ENCODE peak calls at places on chromosomes 1 and 21, in four cellular contexts. One of them, this sample, is unnamed.

GRCh38 chr1:92921031-92922023 is 39.9 kb downstream of the DIPK1A start:
- DNase-seq in DMS153: no peak
- DNase-seq in GM06990: no peak
- DNase-seq in heart left ventricle: no peak
- DNase-seq in this sample: no peak

GRCh38 chr1:25246600-25247023 is 642 bp downstream of the RSRP1 start:
- DNase-seq in GM06990: no peak
- DNase-seq in heart left ventricle: no peak
- DNase-seq in DMS153: no peak
- DNase-seq in this sample: peak

GRCh38 chr1:233114860-233115259 is 164.4 kb downstream of the NTPCR start:
- DNase-seq in GM06990: no peak
- DNase-seq in heart left ventricle: no peak
- DNase-seq in DMS153: no peak
- DNase-seq in this sample: no peak

GRCh38 chr1:246156847-246157246 is 350.2 kb downstream of the SMYD3 start:
- DNase-seq in GM06990: no peak
- DNase-seq in heart left ventricle: no peak
- DNase-seq in DMS153: no peak
- DNase-seq in this sample: no peak

GRCh38 chr1:41751804-41752513 is 166.8 kb downstream of the HIVEP3 start:
- DNase-seq in heart left ventricle: no peak
- DNase-seq in DMS153: no peak
- DNase-seq in GM06990: peak
- DNase-seq in this sample: peak

GRCh38 chr21:36788116-36788515 is 89.2 kb downstream of the SIM2 start:
- DNase-seq in DMS153: no peak
- DNase-seq in GM06990: no peak
- DNase-seq in heart left ventricle: no peak
- DNase-seq in this sample: no peak

GRCh38 chr1:243501002-243501401 is 245.2 kb downstream of the SDCCAG8 start:
- DNase-seq in heart left ventricle: no peak
- DNase-seq in GM06990: no peak
- DNase-seq in DMS153: no peak
- DNase-seq in this sample: no peak

GRCh38 chr1:17419626-17420328 is 19.7 kb downstream of the RCC2 start:
- DNase-seq in GM06990: peak
- DNase-seq in DMS153: no peak
- DNase-seq in heart left ventricle: peak
- DNase-seq in this sample: peak

GRCh38 chr21:29318354-29318753 is 19.6 kb downstream of the BACH1 start:
- DNase-seq in DMS153: no peak
- DNase-seq in GM06990: no peak
- DNase-seq in heart left ventricle: no peak
- DNase-seq in this sample: no peak

GRCh38 chr1:6614019-6614952 is 755 bp downstream of the PHF13 start:
- DNase-seq in GM06990: no peak
- DNase-seq in heart left ventricle: peak
- DNase-seq in DMS153: no peak
- DNase-seq in this sample: peak

GRCh38 chr1:84724128-84724860 is 34.0 kb upstream of the SSX2IP start:
- DNase-seq in heart left ventricle: no peak
- DNase-seq in DMS153: no peak
- DNase-seq in GM06990: no peak
- DNase-seq in this sample: peak

GRCh38 chr1:111454859-111455641 is 5.8 kb downstream of the ATP5PB start:
- DNase-seq in heart left ventricle: no peak
- DNase-seq in DMS153: no peak
- DNase-seq in GM06990: no peak
- DNase-seq in this sample: no peak

GRCh38 chr1:206430031-206430983 is 40.0 kb upstream of the IKBKE start:
- DNase-seq in DMS153: no peak
- DNase-seq in GM06990: peak
- DNase-seq in heart left ventricle: no peak
- DNase-seq in this sample: no peak

GRCh38 chr21:45283611-45284455 is 3.9 kb downstream of the POFUT2 start:
- DNase-seq in DMS153: no peak
- DNase-seq in heart left ventricle: no peak
- DNase-seq in GM06990: no peak
- DNase-seq in this sample: peak

GRCh38 chr1:153903841-153904455 is 18.8 kb downstream of the GATAD2B start:
- DNase-seq in DMS153: no peak
- DNase-seq in heart left ventricle: no peak
- DNase-seq in GM06990: no peak
- DNase-seq in this sample: no peak

GRCh38 chr1:38929054-38929453 is 12.6 kb downstream of the RHBDL2 start:
- DNase-seq in DMS153: no peak
- DNase-seq in heart left ventricle: no peak
- DNase-seq in GM06990: no peak
- DNase-seq in this sample: no peak